ENCODE peak calls at places on chromosomes 6 and 20, in ten cellular contexts. One of them, this sample, is unnamed.

GRCh38 chr6:105949939-105950582 is 136.1 kb upstream of the PRDM1 start:
- DNase-seq in Peyer's patch: no peak
- DNase-seq in cardiac fibroblast: no peak
- DNase-seq in choroid plexus epithelial cell: peak; percentile 15
- DNase-seq in effector CD4-positive, alpha-beta T cell: no peak
- DNase-seq in fibroblast of the conjunctiva: no peak
- DNase-seq in WTC11: peak; percentile 30
- DNase-seq in mammary epithelial cell: no peak
- DNase-seq in T follicular helper cell: no peak
- DNase-seq in activated T-cell treated with anti-CD3 and anti-CD28 coated beads for 1 hour: no peak
- DNase-seq in this sample: no peak

GRCh38 chr6:106114492-106114891 is 28.4 kb downstream of the PRDM1 start:
- DNase-seq in Peyer's patch: peak; percentile 52
- DNase-seq in cardiac fibroblast: no peak
- DNase-seq in fibroblast of the conjunctiva: no peak
- DNase-seq in WTC11: no peak
- DNase-seq in choroid plexus epithelial cell: no peak
- DNase-seq in activated T-cell treated with anti-CD3 and anti-CD28 coated beads for 1 hour: no peak
- DNase-seq in T follicular helper cell: no peak
- DNase-seq in mammary epithelial cell: no peak
- DNase-seq in effector CD4-positive, alpha-beta T cell: no peak
- DNase-seq in this sample: no peak

GRCh38 chr6:148577687-148578488 is 168.9 kb upstream of the UST start:
- DNase-seq in mammary epithelial cell: peak; percentile 53
- DNase-seq in WTC11: peak; percentile 85
- DNase-seq in cardiac fibroblast: peak; percentile 89
- DNase-seq in activated T-cell treated with anti-CD3 and anti-CD28 coated beads for 1 hour: peak; percentile 10
- DNase-seq in effector CD4-positive, alpha-beta T cell: peak; percentile 9
- DNase-seq in T follicular helper cell: peak; percentile 15
- DNase-seq in fibroblast of the conjunctiva: peak; percentile 74
- DNase-seq in choroid plexus epithelial cell: peak; percentile 85
- DNase-seq in Peyer's patch: peak; percentile 70
- DNase-seq in this sample: peak; percentile 51

GRCh38 chr6:33313105-33313708 is 671 bp downstream of the TAPBP start:
- DNase-seq in choroid plexus epithelial cell: peak; percentile 55
- DNase-seq in activated T-cell treated with anti-CD3 and anti-CD28 coated beads for 1 hour: no peak
- DNase-seq in fibroblast of the conjunctiva: no peak
- DNase-seq in WTC11: peak; percentile 47
- DNase-seq in T follicular helper cell: no peak
- DNase-seq in mammary epithelial cell: peak; percentile 37
- DNase-seq in effector CD4-positive, alpha-beta T cell: peak; percentile 25
- DNase-seq in Peyer's patch: peak; percentile 68
- DNase-seq in cardiac fibroblast: peak; percentile 31
- DNase-seq in this sample: no peak

GRCh38 chr6:20448828-20449227 is 47.1 kb downstream of the E2F3 start:
- DNase-seq in fibroblast of the conjunctiva: no peak
- DNase-seq in WTC11: no peak
- DNase-seq in choroid plexus epithelial cell: no peak
- DNase-seq in Peyer's patch: no peak
- DNase-seq in effector CD4-positive, alpha-beta T cell: no peak
- DNase-seq in T follicular helper cell: no peak
- DNase-seq in mammary epithelial cell: no peak
- DNase-seq in cardiac fibroblast: no peak
- DNase-seq in activated T-cell treated with anti-CD3 and anti-CD28 coated beads for 1 hour: no peak
- DNase-seq in this sample: no peak

GRCh38 chr20:12925214-12925755 is 83.5 kb upstream of the SPTLC3 start:
- DNase-seq in fibroblast of the conjunctiva: peak; percentile 77
- DNase-seq in mammary epithelial cell: peak; percentile 73
- DNase-seq in choroid plexus epithelial cell: peak; percentile 95
- DNase-seq in Peyer's patch: no peak
- DNase-seq in effector CD4-positive, alpha-beta T cell: no peak
- DNase-seq in activated T-cell treated with anti-CD3 and anti-CD28 coated beads for 1 hour: peak; percentile 3
- DNase-seq in cardiac fibroblast: peak; percentile 91
- DNase-seq in WTC11: peak; percentile 68
- DNase-seq in T follicular helper cell: no peak
- DNase-seq in this sample: peak; percentile 39

GRCh38 chr6:134819236-134819635 is 130.7 kb downstream of the ALDH8A1 start:
- DNase-seq in T follicular helper cell: no peak
- DNase-seq in mammary epithelial cell: no peak
- DNase-seq in activated T-cell treated with anti-CD3 and anti-CD28 coated beads for 1 hour: no peak
- DNase-seq in fibroblast of the conjunctiva: no peak
- DNase-seq in effector CD4-positive, alpha-beta T cell: no peak
- DNase-seq in choroid plexus epithelial cell: no peak
- DNase-seq in cardiac fibroblast: no peak
- DNase-seq in Peyer's patch: no peak
- DNase-seq in WTC11: no peak
- DNase-seq in this sample: no peak

GRCh38 chr6:36032245-36032644 is 4.6 kb downstream of the MAPK14 start:
- DNase-seq in activated T-cell treated with anti-CD3 and anti-CD28 coated beads for 1 hour: no peak
- DNase-seq in mammary epithelial cell: no peak
- DNase-seq in cardiac fibroblast: no peak
- DNase-seq in WTC11: no peak
- DNase-seq in T follicular helper cell: no peak
- DNase-seq in fibroblast of the conjunctiva: no peak
- DNase-seq in effector CD4-positive, alpha-beta T cell: no peak
- DNase-seq in choroid plexus epithelial cell: no peak
- DNase-seq in Peyer's patch: no peak
- DNase-seq in this sample: no peak

GRCh38 chr6:167512926-167513325 is 188.0 kb downstream of the TTLL2 start:
- DNase-seq in T follicular helper cell: no peak
- DNase-seq in Peyer's patch: no peak
- DNase-seq in choroid plexus epithelial cell: no peak
- DNase-seq in WTC11: no peak
- DNase-seq in cardiac fibroblast: no peak
- DNase-seq in mammary epithelial cell: no peak
- DNase-seq in activated T-cell treated with anti-CD3 and anti-CD28 coated beads for 1 hour: no peak
- DNase-seq in effector CD4-positive, alpha-beta T cell: no peak
- DNase-seq in fibroblast of the conjunctiva: no peak
- DNase-seq in this sample: no peak

GRCh38 chr6:142279350-142280180 is 22.2 kb upstream of the ADGRG6 start:
- DNase-seq in activated T-cell treated with anti-CD3 and anti-CD28 coated beads for 1 hour: no peak
- DNase-seq in effector CD4-positive, alpha-beta T cell: no peak
- DNase-seq in mammary epithelial cell: no peak
- DNase-seq in choroid plexus epithelial cell: peak; percentile 67
- DNase-seq in Peyer's patch: no peak
- DNase-seq in T follicular helper cell: no peak
- DNase-seq in fibroblast of the conjunctiva: no peak
- DNase-seq in WTC11: no peak
- DNase-seq in cardiac fibroblast: peak; percentile 69
- DNase-seq in this sample: no peak

GRCh38 chr6:113122060-113122459 is 735.1 kb upstream of the MARCKS start:
- DNase-seq in Peyer's patch: no peak
- DNase-seq in cardiac fibroblast: peak; percentile 89
- DNase-seq in fibroblast of the conjunctiva: peak; percentile 69
- DNase-seq in effector CD4-positive, alpha-beta T cell: no peak
- DNase-seq in mammary epithelial cell: peak; percentile 77
- DNase-seq in WTC11: peak; percentile 21
- DNase-seq in activated T-cell treated with anti-CD3 and anti-CD28 coated beads for 1 hour: no peak
- DNase-seq in T follicular helper cell: no peak
- DNase-seq in choroid plexus epithelial cell: peak; percentile 95
- DNase-seq in this sample: no peak

GRCh38 chr6:126188271-126188909 is 151.5 kb upstream of the CENPW start:
- DNase-seq in WTC11: no peak
- DNase-seq in fibroblast of the conjunctiva: peak; percentile 12
- DNase-seq in T follicular helper cell: no peak
- DNase-seq in Peyer's patch: no peak
- DNase-seq in effector CD4-positive, alpha-beta T cell: no peak
- DNase-seq in activated T-cell treated with anti-CD3 and anti-CD28 coated beads for 1 hour: no peak
- DNase-seq in mammary epithelial cell: peak; percentile 74
- DNase-seq in choroid plexus epithelial cell: peak; percentile 79
- DNase-seq in cardiac fibroblast: peak; percentile 65
- DNase-seq in this sample: no peak

GRCh38 chr6:110761371-110761770 is 53.9 kb downstream of the CDK19 start:
- DNase-seq in activated T-cell treated with anti-CD3 and anti-CD28 coated beads for 1 hour: no peak
- DNase-seq in Peyer's patch: no peak
- DNase-seq in cardiac fibroblast: peak; percentile 24
- DNase-seq in T follicular helper cell: no peak
- DNase-seq in fibroblast of the conjunctiva: no peak
- DNase-seq in WTC11: no peak
- DNase-seq in mammary epithelial cell: no peak
- DNase-seq in effector CD4-positive, alpha-beta T cell: no peak
- DNase-seq in choroid plexus epithelial cell: no peak
- DNase-seq in this sample: no peak

GRCh38 chr6:138157986-138158638 is 3.6 kb upstream of the ARFGEF3 start:
- DNase-seq in mammary epithelial cell: no peak
- DNase-seq in cardiac fibroblast: peak; percentile 3
- DNase-seq in activated T-cell treated with anti-CD3 and anti-CD28 coated beads for 1 hour: no peak
- DNase-seq in fibroblast of the conjunctiva: no peak
- DNase-seq in effector CD4-positive, alpha-beta T cell: no peak
- DNase-seq in WTC11: no peak
- DNase-seq in T follicular helper cell: no peak
- DNase-seq in Peyer's patch: no peak
- DNase-seq in choroid plexus epithelial cell: peak; percentile 14
- DNase-seq in this sample: no peak

GRCh38 chr20:17648782-17649730 is 33.0 kb downstream of the RRBP1 start:
- DNase-seq in Peyer's patch: no peak
- DNase-seq in cardiac fibroblast: no peak
- DNase-seq in choroid plexus epithelial cell: peak; percentile 41
- DNase-seq in mammary epithelial cell: no peak
- DNase-seq in T follicular helper cell: no peak
- DNase-seq in WTC11: peak; percentile 41
- DNase-seq in activated T-cell treated with anti-CD3 and anti-CD28 coated beads for 1 hour: no peak
- DNase-seq in fibroblast of the conjunctiva: no peak
- DNase-seq in effector CD4-positive, alpha-beta T cell: no peak
- DNase-seq in this sample: no peak

GRCh38 chr20:10521068-10521834 is 86.1 kb downstream of the SLX4IP start:
- DNase-seq in fibroblast of the conjunctiva: peak; percentile 62
- DNase-seq in Peyer's patch: no peak
- DNase-seq in activated T-cell treated with anti-CD3 and anti-CD28 coated beads for 1 hour: no peak
- DNase-seq in mammary epithelial cell: peak; percentile 81
- DNase-seq in WTC11: no peak
- DNase-seq in cardiac fibroblast: peak; percentile 70
- DNase-seq in effector CD4-positive, alpha-beta T cell: no peak
- DNase-seq in T follicular helper cell: no peak
- DNase-seq in choroid plexus epithelial cell: peak; percentile 90
- DNase-seq in this sample: no peak

GRCh38 chr6:146700078-146700686 is 101.4 kb downstream of the ADGB start:
- DNase-seq in cardiac fibroblast: peak; percentile 91
- DNase-seq in Peyer's patch: peak; percentile 25
- DNase-seq in choroid plexus epithelial cell: peak; percentile 94
- DNase-seq in mammary epithelial cell: peak; percentile 70
- DNase-seq in activated T-cell treated with anti-CD3 and anti-CD28 coated beads for 1 hour: no peak
- DNase-seq in fibroblast of the conjunctiva: peak; percentile 76
- DNase-seq in WTC11: peak; percentile 17
- DNase-seq in T follicular helper cell: peak; percentile 15
- DNase-seq in effector CD4-positive, alpha-beta T cell: peak; percentile 2
- DNase-seq in this sample: peak; percentile 36

GRCh38 chr6:56860466-56860865 is 94.4 kb upstream of the BEND6 start:
- DNase-seq in T follicular helper cell: no peak
- DNase-seq in effector CD4-positive, alpha-beta T cell: no peak
- DNase-seq in Peyer's patch: no peak
- DNase-seq in mammary epithelial cell: peak; percentile 12
- DNase-seq in choroid plexus epithelial cell: peak; percentile 42
- DNase-seq in fibroblast of the conjunctiva: no peak
- DNase-seq in cardiac fibroblast: peak; percentile 39
- DNase-seq in WTC11: no peak
- DNase-seq in activated T-cell treated with anti-CD3 and anti-CD28 coated beads for 1 hour: no peak
- DNase-seq in this sample: no peak

GRCh38 chr6:88166493-88166900 is 350 bp upstream of the CNR1 start:
- DNase-seq in T follicular helper cell: no peak
- DNase-seq in WTC11: peak; percentile 56
- DNase-seq in choroid plexus epithelial cell: no peak
- DNase-seq in cardiac fibroblast: no peak
- DNase-seq in mammary epithelial cell: no peak
- DNase-seq in Peyer's patch: peak; percentile 59
- DNase-seq in activated T-cell treated with anti-CD3 and anti-CD28 coated beads for 1 hour: no peak
- DNase-seq in effector CD4-positive, alpha-beta T cell: no peak
- DNase-seq in fibroblast of the conjunctiva: no peak
- DNase-seq in this sample: peak; percentile 64

GRCh38 chr20:14865169-14865568 is 527.8 kb upstream of the FLRT3 start:
- DNase-seq in WTC11: no peak
- DNase-seq in fibroblast of the conjunctiva: no peak
- DNase-seq in choroid plexus epithelial cell: peak; percentile 19
- DNase-seq in Peyer's patch: no peak
- DNase-seq in effector CD4-positive, alpha-beta T cell: no peak
- DNase-seq in cardiac fibroblast: no peak
- DNase-seq in activated T-cell treated with anti-CD3 and anti-CD28 coated beads for 1 hour: no peak
- DNase-seq in T follicular helper cell: no peak
- DNase-seq in mammary epithelial cell: peak; percentile 90
- DNase-seq in this sample: no peak

GRCh38 chr6:118844915-118845314 is 49.0 kb upstream of the ASF1A start:
- DNase-seq in choroid plexus epithelial cell: no peak
- DNase-seq in cardiac fibroblast: no peak
- DNase-seq in T follicular helper cell: no peak
- DNase-seq in mammary epithelial cell: no peak
- DNase-seq in fibroblast of the conjunctiva: no peak
- DNase-seq in WTC11: no peak
- DNase-seq in Peyer's patch: no peak
- DNase-seq in effector CD4-positive, alpha-beta T cell: no peak
- DNase-seq in activated T-cell treated with anti-CD3 and anti-CD28 coated beads for 1 hour: no peak
- DNase-seq in this sample: no peak

GRCh38 chr6:37056439-37057127 is 51.1 kb downstream of the FGD2 start:
- DNase-seq in T follicular helper cell: no peak
- DNase-seq in Peyer's patch: no peak
- DNase-seq in WTC11: peak; percentile 63
- DNase-seq in choroid plexus epithelial cell: no peak
- DNase-seq in fibroblast of the conjunctiva: no peak
- DNase-seq in cardiac fibroblast: no peak
- DNase-seq in mammary epithelial cell: peak; percentile 99
- DNase-seq in effector CD4-positive, alpha-beta T cell: no peak
- DNase-seq in activated T-cell treated with anti-CD3 and anti-CD28 coated beads for 1 hour: no peak
- DNase-seq in this sample: no peak

GRCh38 chr6:166514196-166514595 is 72.3 kb downstream of the RAMACL start:
- DNase-seq in activated T-cell treated with anti-CD3 and anti-CD28 coated beads for 1 hour: no peak
- DNase-seq in T follicular helper cell: no peak
- DNase-seq in fibroblast of the conjunctiva: no peak
- DNase-seq in Peyer's patch: no peak
- DNase-seq in WTC11: no peak
- DNase-seq in cardiac fibroblast: no peak
- DNase-seq in mammary epithelial cell: no peak
- DNase-seq in choroid plexus epithelial cell: no peak
- DNase-seq in effector CD4-positive, alpha-beta T cell: no peak
- DNase-seq in this sample: no peak

GRCh38 chr6:20965915-20966314 is 431.7 kb downstream of the CDKAL1 start:
- DNase-seq in choroid plexus epithelial cell: no peak
- DNase-seq in T follicular helper cell: no peak
- DNase-seq in Peyer's patch: no peak
- DNase-seq in cardiac fibroblast: no peak
- DNase-seq in effector CD4-positive, alpha-beta T cell: no peak
- DNase-seq in WTC11: no peak
- DNase-seq in fibroblast of the conjunctiva: no peak
- DNase-seq in activated T-cell treated with anti-CD3 and anti-CD28 coated beads for 1 hour: no peak
- DNase-seq in mammary epithelial cell: no peak
- DNase-seq in this sample: no peak

GRCh38 chr6:89148016-89148750 is 2.3 kb downstream of the PM20D2 start:
- DNase-seq in fibroblast of the conjunctiva: no peak
- DNase-seq in choroid plexus epithelial cell: no peak
- DNase-seq in cardiac fibroblast: no peak
- DNase-seq in effector CD4-positive, alpha-beta T cell: no peak
- DNase-seq in WTC11: no peak
- DNase-seq in T follicular helper cell: no peak
- DNase-seq in mammary epithelial cell: no peak
- DNase-seq in activated T-cell treated with anti-CD3 and anti-CD28 coated beads for 1 hour: no peak
- DNase-seq in Peyer's patch: no peak
- DNase-seq in this sample: no peak

GRCh38 chr6:169371344-169372144 is 117.9 kb upstream of the THBS2 start:
- DNase-seq in Peyer's patch: no peak
- DNase-seq in choroid plexus epithelial cell: no peak
- DNase-seq in effector CD4-positive, alpha-beta T cell: no peak
- DNase-seq in mammary epithelial cell: no peak
- DNase-seq in WTC11: peak; percentile 51
- DNase-seq in activated T-cell treated with anti-CD3 and anti-CD28 coated beads for 1 hour: no peak
- DNase-seq in T follicular helper cell: no peak
- DNase-seq in cardiac fibroblast: peak; percentile 14
- DNase-seq in fibroblast of the conjunctiva: no peak
- DNase-seq in this sample: no peak

GRCh38 chr20:57048027-57048869 is 218.2 kb downstream of the BMP7 start:
- DNase-seq in cardiac fibroblast: peak; percentile 38
- DNase-seq in activated T-cell treated with anti-CD3 and anti-CD28 coated beads for 1 hour: no peak
- DNase-seq in fibroblast of the conjunctiva: no peak
- DNase-seq in T follicular helper cell: no peak
- DNase-seq in mammary epithelial cell: peak; percentile 37
- DNase-seq in Peyer's patch: no peak
- DNase-seq in choroid plexus epithelial cell: peak; percentile 65
- DNase-seq in effector CD4-positive, alpha-beta T cell: no peak
- DNase-seq in WTC11: peak; percentile 76
- DNase-seq in this sample: peak; percentile 33

GRCh38 chr20:49534314-49534713 is 33.6 kb downstream of the PTGIS start:
- DNase-seq in WTC11: peak; percentile 76
- DNase-seq in cardiac fibroblast: peak; percentile 61
- DNase-seq in Peyer's patch: peak; percentile 44
- DNase-seq in fibroblast of the conjunctiva: peak; percentile 38
- DNase-seq in T follicular helper cell: peak; percentile 30
- DNase-seq in effector CD4-positive, alpha-beta T cell: peak; percentile 44
- DNase-seq in activated T-cell treated with anti-CD3 and anti-CD28 coated beads for 1 hour: peak; percentile 28
- DNase-seq in mammary epithelial cell: peak; percentile 36
- DNase-seq in choroid plexus epithelial cell: peak; percentile 67
- DNase-seq in this sample: peak; percentile 52

This sample was measured in progenitor cell of endocrine pancreas.